ENCODE peak calls at places on chromosomes 12 and 14, in four cellular contexts. B is GM23248, V is neural progenitor cell, E is HCT116. C is an unnamed sample.

GRCh38 chr12:130633771-130634170 is 82.3 kb downstream of the RIMBP2 start:
- DNase-seq in V (peak; percentile 86), E (no peak), B (no peak), C (no peak)

GRCh38 chr12:65269603-65270002 is 8.9 kb upstream of the MSRB3 start:
- DNase-seq in V (no peak), E (no peak), B (peak; percentile 37), C (peak; percentile 76)

GRCh38 chr12:7121324-7121723 is 7.4 kb downstream of the RBP5 start:
- DNase-seq in E (no peak), V (no peak), B (no peak), C (no peak)

GRCh38 chr14:69539631-69540410 is 34.9 kb downstream of the CCDC177 start:
- DNase-seq in E (no peak), V (no peak), B (peak; percentile 68), C (no peak)

GRCh38 chr14:102088012-102088792 is 1.4 kb upstream of the HSP90AA1 start:
- DNase-seq in E (no peak), V (peak; percentile 48), B (peak; percentile 49), C (peak; percentile 56)

GRCh38 chr14:31964979-31965734 is 111.9 kb upstream of the ARHGAP5 start:
- DNase-seq in B (no peak), E (no peak), V (no peak), C (no peak)

GRCh38 chr12:65892905-65893304 is 68.6 kb downstream of the HMGA2 start:
- DNase-seq in V (no peak), E (no peak), B (peak; percentile 88), C (peak; percentile 79)

GRCh38 chr12:95633671-95634465 is 82.6 kb upstream of the USP44 start:
- DNase-seq in E (no peak), V (no peak), B (peak; percentile 49), C (peak; percentile 78)

GRCh38 chr12:89775336-89776005 is 66.8 kb upstream of the ATP2B1 start:
- DNase-seq in E (no peak), B (no peak), V (no peak), C (no peak)

GRCh38 chr12:26621932-26622331 is 211.1 kb downstream of the ITPR2 start:
- DNase-seq in V (no peak), E (no peak), B (no peak), C (no peak)

GRCh38 chr12:27843714-27844245 is 63.7 kb upstream of the MANSC4 start:
- DNase-seq in V (peak; percentile 12), B (no peak), E (no peak), C (no peak)

GRCh38 chr12:1776139-1776975 is 44.0 kb upstream of the LRTM2 start:
- DNase-seq in B (peak; percentile 96), E (no peak), V (peak; percentile 12), C (no peak)

GRCh38 chr12:50928392-50928791 is 24.0 kb upstream of the HIGD1C start:
- DNase-seq in V (no peak), E (no peak), B (no peak), C (no peak)

GRCh38 chr12:121773011-121773777 is 20.3 kb downstream of the RHOF start:
- DNase-seq in E (peak; percentile 64), V (peak; percentile 82), B (peak; percentile 72), C (peak; percentile 40)

GRCh38 chr14:33611405-33612183 is 339.3 kb downstream of the EGLN3 start:
- DNase-seq in B (peak; percentile 67), E (no peak), V (no peak), C (peak; percentile 78)

GRCh38 chr12:103482365-103482764 is 13.4 kb downstream of the C12orf42 start:
- DNase-seq in V (no peak), E (no peak), B (no peak), C (no peak)

GRCh38 chr12:114395755-114396152 is 10.2 kb downstream of the TBX5 start:
- DNase-seq in E (no peak), V (no peak), B (peak; percentile 96), C (no peak)
- TF ChIP-seq EZH2 in E (no peak), V (peak; percentile 82), B (no peak), C (peak; percentile 68)

DNA sequence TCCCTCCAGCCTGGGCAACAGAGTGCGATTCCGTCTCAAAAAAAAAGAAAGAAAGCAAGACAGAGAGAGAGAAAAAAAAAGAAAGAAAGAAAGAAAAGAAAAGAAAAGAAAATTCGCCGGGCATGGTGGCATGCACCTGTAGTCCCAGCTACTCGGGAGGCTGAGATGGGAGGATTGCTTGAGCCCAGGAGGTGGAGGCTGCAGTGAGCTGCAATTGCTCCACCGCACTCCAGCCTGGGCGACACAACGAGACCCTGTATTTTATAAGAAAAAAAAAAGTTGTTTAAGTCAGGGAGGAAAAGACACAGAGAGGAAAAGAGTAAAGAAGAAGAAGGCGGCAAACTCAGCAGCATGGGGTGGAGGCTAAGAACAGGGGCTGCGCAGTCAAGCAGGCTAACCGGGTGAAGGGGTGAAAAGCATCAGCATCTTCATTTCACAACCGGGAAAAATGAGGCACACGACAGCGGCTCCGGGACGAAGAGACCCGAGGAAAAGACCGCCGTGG is 557 bp upstream of the FICD start:
- DNase-seq in E (no peak), B (no peak), V (no peak), C (no peak)
- H3K4me3 ChIP-seq in E (peak overlapping the region; percentile 94), B (peak overlapping the region; percentile 80), V (peak overlapping the region; percentile 66), C (peak overlapping the region; percentile 98)

GRCh38 chr12:57726884-57727757 is 11.4 kb downstream of the AGAP2 start:
- DNase-seq in E (no peak), V (peak; percentile 40), B (peak; percentile 69), C (peak; percentile 34)
- TF ChIP-seq EZH2 in E (no peak), V (peak; percentile 88), B (no peak), C (no peak)

GRCh38 chr12:54259194-54260011 is 20.5 kb downstream of the CBX5 start:
- DNase-seq in B (peak; percentile 95), E (peak; percentile 72), V (peak; percentile 99), C (peak; percentile 90)
- H3K4me3 ChIP-seq in B (peak overlapping the region; percentile 54), E (peak overlapping the region; percentile 62), V (peak overlapping the region; percentile 37), C (peak overlapping the region; percentile 76)

GRCh38 chr12:87930652-87931051 is 98.5 kb downstream of the C12orf50 start:
- DNase-seq in E (no peak), V (no peak), B (no peak), C (no peak)
- TF ChIP-seq EZH2 in E (no peak), V (no peak), B (no peak), C (no peak)

GRCh38 chr12:109968032-109968420 is 28.1 kb downstream of the GIT2 start:
- DNase-seq in B (no peak), E (no peak), V (no peak), C (no peak)

GRCh38 chr12:109966531-109966930 is 29.6 kb downstream of the GIT2 start:
- DNase-seq in B (no peak), V (no peak), E (no peak), C (no peak)

GRCh38 chr12:109968801-109969200 is 27.4 kb downstream of the GIT2 start:
- DNase-seq in E (no peak), V (no peak), B (no peak), C (no peak)

GRCh38 chr12:109963743-109964429 is 32.3 kb downstream of the GIT2 start:
- DNase-seq in V (no peak), E (no peak), B (peak; percentile 91), C (peak; percentile 79)

GRCh38 chr12:109967383-109968031 is 28.7 kb downstream of the GIT2 start:
- DNase-seq in E (no peak), V (peak; percentile 27), B (no peak), C (no peak)
- H3K4me3 ChIP-seq in E (no peak overlapping the region), V (no peak overlapping the region), B (no peak overlapping the region), C (no peak overlapping the region)

C was measured in endothelial cell of umbilical vein.